ENCODE peak calls at places on chromosomes 4 and X, in four cellular contexts. A is DND-41, Q is tibial nerve, U is ovary. F is an unnamed sample. For H3K9me3, the result is how much of the 10 kb centered on the place peaks cover.

GRCh38 chrX:119655125-119655524 is 37.8 kb downstream of the SEPTIN6 start:
- DNase-seq in U (peak), Q (no peak), A (no peak), F (peak)

GRCh38 chr4:118911162-118911791 is 22.6 kb downstream of the SYNPO2 start:
- DNase-seq in A (no peak), U (no peak), Q (no peak), F (no peak)

GRCh38 chr4:102517753-102518152 is 16.6 kb downstream of the NFKB1 start:
- DNase-seq in A (no peak), U (no peak), Q (no peak), F (no peak)

GRCh38 chr4:189974056-189974455 is 33.4 kb downstream of the FRG1 start:
- DNase-seq in A (no peak), Q (no peak), U (no peak), F (no peak)

GRCh38 chr4:92270908-92271307 is 32.9 kb upstream of the GRID2 start:
- DNase-seq in A (no peak), U (no peak), Q (no peak), F (no peak)

GRCh38 chr4:94523617-94524016 is 71.9 kb downstream of the PDLIM5 start:
- DNase-seq in Q (no peak), U (no peak), A (no peak), F (no peak)

GRCh38 chr4:14178421-14178820 is 550.9 kb upstream of the BOD1L1 start:
- DNase-seq in A (no peak), Q (no peak), U (no peak), F (no peak)

GRCh38 chr4:110195561-110196205 is 2.7 kb downstream of the ELOVL6 start:
- DNase-seq in U (no peak), A (peak), Q (no peak), F (no peak)

GRCh38 chr4:42603865-42604264 is 53.0 kb downstream of the ATP8A1 start:
- DNase-seq in A (no peak), U (no peak), Q (no peak), F (no peak)

GRCh38 chrX:7486502-7486901 is 338.5 kb upstream of the PUDP start:
- DNase-seq in U (no peak), Q (no peak), A (no peak), F (no peak)

GRCh38 chr4:154364012-154364863 is 127.4 kb downstream of the DCHS2 start:
- DNase-seq in U (no peak), Q (peak), A (no peak), F (no peak)

GRCh38 chr4:94621491-94622080 is 136.2 kb upstream of the BMPR1B start:
- DNase-seq in A (peak), Q (peak), U (no peak), F (no peak)

GRCh38 chr4:112708772-112709171 is 71.8 kb downstream of the LARP7 start:
- DNase-seq in A (no peak), Q (no peak), U (no peak), F (no peak)

GRCh38 chr4:76611164-76611563 is 176.1 kb downstream of the SHROOM3 start:
- DNase-seq in U (no peak), A (no peak), Q (no peak), F (no peak)

GRCh38 chr4:84722720-84723119 is 139.8 kb downstream of the CDS1 start:
- DNase-seq in Q (no peak), A (no peak), U (no peak), F (no peak)

GRCh38 chrX:46381630-46382029 is 163.6 kb downstream of the ZNF674 start:
- DNase-seq in A (peak), U (no peak), Q (peak), F (no peak)

GRCh38 chrX:112147206-112147605 is 64.6 kb upstream of the TRPC5 start:
- DNase-seq in U (no peak), Q (no peak), A (no peak), F (no peak)

GRCh38 chr4:99852199-99852718 is 35.6 kb downstream of the DAPP1 start:
- DNase-seq in A (no peak), U (no peak), Q (no peak), F (no peak)

GRCh38 chr4:185513489-185514181 is 21.7 kb downstream of the PDLIM3 start:
- DNase-seq in U (no peak), A (peak), Q (no peak), F (no peak)

GRCh38 chr4:185108185-185108584 is 34.9 kb upstream of the SLC25A4 start:
- DNase-seq in U (no peak), A (no peak), Q (no peak), F (no peak)

GRCh38 chr4:101345596-101346311 is 1.6 kb downstream of the PPP3CA start:
- DNase-seq in A (peak), Q (peak), U (peak), F (peak)

GRCh38 chr4:143230683-143231082 is 46.0 kb downstream of the USP38 start:
- DNase-seq in A (no peak), U (no peak), Q (no peak), F (no peak)

GRCh38 chr4:5003918-5004317 is 15.3 kb downstream of the CYTL1 start:
- DNase-seq in A (no peak), U (no peak), Q (no peak), F (no peak)

GRCh38 chrX:73943572-73943899 is 360.4 kb upstream of the ZCCHC13 start:
- DNase-seq in U (no peak), Q (no peak), A (peak), F (no peak)

GRCh38 chr4:156762851-156763250 is 208.7 kb downstream of the PDGFC start:
- DNase-seq in Q (no peak), A (no peak), U (no peak), F (no peak)

GRCh38 chr4:111630705-111631104 is 514.5 kb upstream of the FAM241A start:
- DNase-seq in U (no peak), Q (no peak), A (no peak), F (no peak)
- TF ChIP-seq CTCF in U (no peak), Q (peak), A (peak), F (peak)

GRCh38 chr4:152819026-152819645 is 39.4 kb downstream of the ARFIP1 start:
- DNase-seq in A (no peak), Q (no peak), U (no peak), F (no peak)
- H3K9me3 ChIP-seq in A (under half), Q (under half), U (under half), F (under half)

DNA sequence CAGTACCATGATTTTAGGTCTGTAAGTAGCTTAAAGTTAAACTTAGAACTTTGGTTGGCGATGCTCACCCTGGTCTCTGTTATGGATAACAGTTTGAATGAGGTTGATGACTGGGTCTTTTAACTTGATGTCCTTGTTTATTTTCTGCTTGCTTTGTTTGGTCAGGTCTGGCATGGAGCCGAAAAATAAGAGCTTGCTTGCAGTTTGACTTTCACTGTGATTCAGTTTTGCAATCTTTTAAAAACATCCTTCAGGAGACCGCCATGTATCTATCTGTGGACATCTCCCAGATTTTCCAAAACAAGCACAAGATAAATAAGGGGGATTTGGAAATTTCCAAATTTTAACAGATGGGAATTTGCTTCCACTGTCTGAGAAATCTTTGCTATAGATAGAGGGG is 246.7 kb downstream of the PALLD start:
- DNase-seq in A (no peak), Q (no peak), U (no peak), F (no peak)
- H3K27ac ChIP-seq in A (no peak), Q (no peak), U (no peak), F (peak)

GRCh38 chrX:107934262-107934661 is 47.9 kb downstream of the TEX13B start:
- DNase-seq in U (no peak), Q (no peak), A (no peak), F (no peak)
- TF ChIP-seq CTCF in U (no peak), Q (no peak), A (no peak), F (no peak)

DNA sequence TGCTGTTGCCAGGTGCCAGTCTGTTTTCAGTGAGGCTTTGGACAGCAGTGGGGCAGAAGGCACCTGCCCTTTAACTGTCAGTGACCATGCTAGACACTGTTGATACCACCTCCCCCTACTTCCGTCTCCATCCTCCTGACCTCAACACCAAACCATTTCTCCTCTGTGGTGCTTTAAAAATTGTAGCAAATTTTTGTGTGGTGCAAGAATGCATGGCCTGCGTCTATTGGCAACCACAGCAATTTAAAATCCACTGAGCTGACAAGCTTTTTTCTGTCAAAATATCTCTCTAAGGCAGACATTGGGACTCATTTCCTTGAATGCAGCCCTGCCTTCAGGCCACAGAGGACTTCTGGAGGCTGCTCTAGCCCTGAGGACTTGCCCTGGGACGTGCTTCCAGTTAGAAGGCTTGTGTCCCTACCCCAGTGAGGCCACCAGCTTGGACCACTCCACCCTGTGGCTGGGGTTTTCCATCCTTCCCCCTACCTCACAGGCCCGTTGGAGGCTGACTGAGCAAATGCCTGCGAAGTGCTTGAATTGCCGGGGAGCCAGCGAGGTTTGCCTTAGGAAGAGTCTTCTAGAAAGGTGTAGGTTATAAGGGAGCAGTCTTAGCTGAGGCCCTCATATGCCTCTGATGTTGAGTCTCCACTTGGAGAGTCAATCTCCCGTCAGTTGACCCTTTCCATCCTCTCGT is 6.9 kb downstream of the PRRG3 start:
- DNase-seq in U (no peak), Q (no peak), A (no peak), F (no peak)
- H3K9me3 ChIP-seq in U (under half), Q (under half), A (under half), F (under half)

DNA sequence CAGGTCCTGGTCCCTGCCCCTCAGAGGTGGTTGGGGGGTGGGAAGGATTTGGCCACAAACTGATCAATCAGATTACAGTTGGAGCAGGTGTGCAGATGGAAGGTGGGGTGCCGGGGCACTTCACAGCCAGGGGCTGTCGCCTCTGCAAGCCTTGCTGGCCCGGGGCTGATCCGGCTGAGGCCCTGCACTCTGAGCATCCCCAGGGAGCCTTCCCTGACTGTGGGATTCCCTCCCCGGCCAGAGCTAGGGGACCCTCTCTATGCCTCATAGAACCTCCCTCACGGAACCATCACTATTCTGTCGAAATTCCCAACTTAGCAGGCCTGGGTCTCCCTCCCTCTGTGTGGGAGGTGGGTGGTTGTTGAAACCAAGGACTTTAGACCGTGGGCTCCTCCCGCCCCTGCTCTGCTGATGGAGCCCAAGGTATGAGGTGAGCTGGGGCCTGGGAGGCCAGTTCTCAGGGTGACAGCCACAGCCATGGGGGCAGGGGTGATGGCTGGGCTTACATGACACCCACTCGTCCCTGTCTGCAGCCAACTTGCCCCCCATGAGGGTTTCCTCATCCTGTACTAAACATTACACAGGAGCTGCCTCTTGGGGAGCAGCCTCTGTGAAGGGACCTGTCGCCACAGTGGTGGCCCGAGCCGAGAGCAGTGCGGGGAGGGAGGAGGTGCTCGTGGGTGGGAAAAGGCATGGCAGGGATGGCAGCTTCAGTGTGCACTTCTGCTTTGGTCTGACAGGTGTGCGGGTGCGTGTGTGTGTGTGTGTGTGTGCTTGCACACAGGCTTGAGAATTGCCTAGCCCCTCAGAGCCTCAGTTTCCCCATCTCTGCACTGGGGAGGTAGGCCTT is 3.7 kb downstream of the SH3TC1 start:
- DNase-seq in A (peak), U (no peak), Q (no peak), F (no peak)
- H3K27ac ChIP-seq in A (peak), U (no peak), Q (no peak), F (no peak)

DNA sequence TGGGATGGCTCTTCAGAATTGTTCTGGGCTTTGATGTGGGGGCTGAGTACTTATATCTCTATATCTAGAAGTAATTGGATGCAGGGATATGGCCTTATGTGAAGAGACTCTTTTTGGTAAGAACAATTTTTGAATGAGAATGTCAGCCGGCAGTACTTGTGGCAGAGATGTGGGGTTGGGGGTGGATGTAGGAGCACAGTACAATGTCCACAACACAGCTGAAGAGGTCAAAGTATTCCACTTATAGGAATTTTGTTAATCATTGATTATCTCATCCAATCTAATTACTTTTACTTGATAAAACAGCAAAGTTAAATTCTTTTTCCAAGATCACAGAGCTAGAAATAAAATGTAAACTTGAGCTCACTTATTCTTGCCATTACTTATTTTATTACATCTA is 391.4 kb downstream of the TEX13C start:
- DNase-seq in A (no peak), U (no peak), Q (no peak), F (no peak)
- TF ChIP-seq CTCF in A (no peak), U (no peak), Q (no peak), F (no peak)

DNA sequence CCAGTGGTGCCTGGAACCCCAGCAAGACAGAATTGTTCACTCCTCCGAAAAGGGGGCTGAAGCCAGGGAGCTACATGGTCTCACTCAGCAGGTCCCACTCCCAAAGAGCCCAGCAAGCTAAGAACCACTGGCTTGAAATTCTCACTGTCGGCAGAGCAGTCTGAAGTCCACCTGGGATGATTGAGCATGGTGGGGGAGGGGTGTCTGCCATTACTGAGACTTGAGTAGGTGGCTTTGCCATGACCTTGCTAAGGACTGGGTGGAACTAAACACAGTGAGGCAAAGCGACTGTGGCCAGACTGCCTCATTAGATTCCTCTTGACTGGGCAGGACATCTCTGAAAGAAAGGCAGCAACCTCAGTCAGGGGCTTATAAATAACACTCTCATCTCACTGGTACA is 122.6 kb upstream of the ZC4H2 start:
- DNase-seq in Q (no peak), U (no peak), A (no peak), F (no peak)
- H3K9me3 ChIP-seq in Q (under half), U (under half), A (under half), F (under half)